ENCODE peak calls at places on chromosomes 5 and 9, in nine cellular contexts. W is iris pigment epithelial cell, G is dermis blood vessel endothelial cell, P is NCI-H774, I is NCI-H460, O is GM18507, D is colonic mucosa, A is NCI-H1105, N is AG09309. Y is an unnamed sample.

GRCh38 chr5:127290946-127291763 is 559 bp downstream of the MEGF10 start:
- DNase-seq in A (no peak), P (no peak), I (no peak), W (no peak), G (no peak), D (no peak), O (no peak), N (no peak), Y (no peak)

GRCh38 chr9:116844621-116845020 is 157.5 kb downstream of the TRIM32 start:
- DNase-seq in N (no peak), A (no peak), G (no peak), W (no peak), O (no peak), P (no peak), I (no peak), D (no peak), Y (no peak)

GRCh38 chr5:100623719-100624118 is 88.5 kb downstream of the FAM174A start:
- DNase-seq in N (no peak), D (no peak), I (peak; percentile 23), W (peak; percentile 50), P (no peak), O (no peak), G (peak; percentile 60), A (no peak), Y (no peak)

GRCh38 chr9:136310273-136311030 is 6.6 kb upstream of the CCDC187 start:
- DNase-seq in N (no peak), I (no peak), O (no peak), W (no peak), P (no peak), D (no peak), G (no peak), A (no peak), Y (no peak)

GRCh38 chr9:38761334-38761733 is 41.4 kb upstream of the FAM240B start:
- DNase-seq in G (no peak), O (no peak), A (no peak), N (no peak), W (no peak), P (no peak), D (no peak), I (no peak), Y (no peak)

GRCh38 chr5:151082274-151082902 is 1.6 kb upstream of the TNIP1 start:
- DNase-seq in D (peak; percentile 81), N (no peak), A (no peak), G (peak; percentile 63), O (no peak), P (no peak), I (peak; percentile 31), W (no peak), Y (no peak)

GRCh38 chr5:5810461-5810860 is 388.0 kb downstream of the ICE1 start:
- DNase-seq in A (no peak), N (no peak), O (no peak), I (no peak), G (no peak), D (no peak), P (no peak), W (no peak), Y (no peak)

GRCh38 chr9:113599647-113600476 is 136.3 kb downstream of the RGS3 start:
- DNase-seq in A (no peak), P (no peak), O (no peak), W (peak; percentile 41), D (no peak), G (peak; percentile 95), I (no peak), N (no peak), Y (no peak)

GRCh38 chr9:3879731-3880493 is 354.1 kb upstream of the RFX3 start:
- DNase-seq in N (no peak), O (no peak), G (no peak), W (peak; percentile 29), I (no peak), D (no peak), A (peak; percentile 87), P (peak; percentile 64), Y (no peak)

GRCh38 chr9:123368023-123368422 is 12.0 kb downstream of the CRB2 start:
- DNase-seq in D (no peak), P (no peak), N (no peak), G (no peak), W (no peak), O (no peak), A (no peak), I (no peak), Y (no peak)

GRCh38 chr5:109410389-109411174 is 808 bp upstream of the PJA2 start:
- DNase-seq in D (peak; percentile 91), O (no peak), I (peak; percentile 84), P (peak; percentile 60), N (peak; percentile 33), A (peak; percentile 14), W (peak; percentile 86), G (peak; percentile 84), Y (no peak)

GRCh38 chr5:96645096-96645495 is 17.1 kb upstream of the CAST start:
- DNase-seq in I (no peak), W (no peak), N (no peak), P (no peak), G (no peak), D (no peak), A (no peak), O (no peak), Y (no peak)

GRCh38 chr9:111868475-111868874 is 28.1 kb upstream of the UGCG start:
- DNase-seq in N (no peak), A (no peak), O (no peak), I (no peak), G (no peak), P (no peak), W (no peak), D (no peak), Y (no peak)

GRCh38 chr5:66354407-66354806 is 210.3 kb downstream of the SREK1 start:
- DNase-seq in D (no peak), O (no peak), G (peak; percentile 3), I (no peak), P (no peak), A (no peak), N (no peak), W (no peak), Y (no peak)

GRCh38 chr9:16030513-16031185 is 477.8 kb downstream of the CCDC171 start:
- DNase-seq in D (no peak), P (no peak), I (no peak), W (peak; percentile 96), O (no peak), A (no peak), N (peak; percentile 80), G (no peak), Y (no peak)

GRCh38 chr5:81749186-81749561 is 1.7 kb downstream of the SSBP2 start:
- DNase-seq in A (no peak), W (no peak), G (no peak), P (no peak), O (no peak), I (no peak), D (no peak), N (no peak), Y (no peak)

GRCh38 chr9:131631254-131631653 is 85.9 kb downstream of the PRRT1B start:
- DNase-seq in D (no peak), G (no peak), P (no peak), W (no peak), I (no peak), N (no peak), A (no peak), O (no peak), Y (no peak)

Y was measured in omental fat pad.